ENCODE peak calls at places on chromosomes 2 and 18, in five cellular contexts. One of them, this sample, is unnamed.

GRCh38 chr2:23578964-23579671 is 194.1 kb downstream of the KLHL29 start:
- DNase-seq in mucosa of descending colon: no peak
- DNase-seq in hepatocyte: no peak
- DNase-seq in transverse colon: no peak
- DNase-seq in mesendoderm: no peak
- DNase-seq in this sample: no peak

GRCh38 chr2:228600265-228600664 is 418.8 kb upstream of the SPHKAP start:
- DNase-seq in mucosa of descending colon: no peak
- DNase-seq in hepatocyte: no peak
- DNase-seq in transverse colon: no peak
- DNase-seq in mesendoderm: no peak
- DNase-seq in this sample: peak; percentile 79

GRCh38 chr2:16101196-16101595 is 160.8 kb downstream of the MYCN start:
- DNase-seq in mucosa of descending colon: no peak
- DNase-seq in hepatocyte: no peak
- DNase-seq in transverse colon: no peak
- DNase-seq in mesendoderm: no peak
- DNase-seq in this sample: no peak

GRCh38 chr2:68741805-68742306 is 7.2 kb downstream of the ARHGAP25 start:
- DNase-seq in mucosa of descending colon: no peak
- DNase-seq in hepatocyte: no peak
- DNase-seq in transverse colon: no peak
- DNase-seq in mesendoderm: no peak
- DNase-seq in this sample: no peak

GRCh38 chr2:240635116-240635997 is 10.1 kb downstream of the GPR35 start:
- DNase-seq in mucosa of descending colon: no peak
- DNase-seq in hepatocyte: no peak
- DNase-seq in transverse colon: no peak
- DNase-seq in mesendoderm: no peak
- DNase-seq in this sample: no peak

GRCh38 chr2:236241181-236242056 is 22.8 kb downstream of the ASB18 start:
- DNase-seq in mucosa of descending colon: no peak
- DNase-seq in hepatocyte: no peak
- DNase-seq in transverse colon: no peak
- DNase-seq in mesendoderm: no peak
- DNase-seq in this sample: no peak

GRCh38 chr18:76823574-76823973 is 1.2 kb downstream of the ZNF236 start:
- DNase-seq in mucosa of descending colon: peak; percentile 62
- DNase-seq in hepatocyte: peak; percentile 60
- DNase-seq in transverse colon: peak; percentile 22
- DNase-seq in mesendoderm: peak; percentile 72
- DNase-seq in this sample: peak; percentile 9

GRCh38 chr2:23602113-23602512 is 217.1 kb downstream of the KLHL29 start:
- DNase-seq in mucosa of descending colon: no peak
- DNase-seq in hepatocyte: peak; percentile 63
- DNase-seq in transverse colon: peak; percentile 55
- DNase-seq in mesendoderm: peak; percentile 82
- DNase-seq in this sample: peak; percentile 90

GRCh38 chr2:136025057-136025973 is 39.9 kb upstream of the DARS1 start:
- DNase-seq in mucosa of descending colon: peak; percentile 81
- DNase-seq in hepatocyte: peak; percentile 91
- DNase-seq in transverse colon: peak; percentile 69
- DNase-seq in mesendoderm: peak; percentile 99
- DNase-seq in this sample: peak; percentile 70

GRCh38 chr2:17976871-17977746 is 98.6 kb downstream of the KCNS3 start:
- DNase-seq in mucosa of descending colon: no peak
- DNase-seq in hepatocyte: peak; percentile 14
- DNase-seq in transverse colon: peak; percentile 18
- DNase-seq in mesendoderm: peak; percentile 17
- DNase-seq in this sample: peak; percentile 92

GRCh38 chr2:38000485-38001222 is 75.3 kb downstream of the CYP1B1 start:
- DNase-seq in mucosa of descending colon: no peak
- DNase-seq in hepatocyte: no peak
- DNase-seq in transverse colon: no peak
- DNase-seq in mesendoderm: no peak
- DNase-seq in this sample: no peak

GRCh38 chr18:52367962-52368745 is 28.2 kb downstream of the DCC start:
- DNase-seq in mucosa of descending colon: no peak
- DNase-seq in hepatocyte: no peak
- DNase-seq in transverse colon: no peak
- DNase-seq in mesendoderm: no peak
- DNase-seq in this sample: no peak

GRCh38 chr18:35432565-35433001 is 55.4 kb upstream of the ZNF396 start:
- DNase-seq in mucosa of descending colon: no peak
- DNase-seq in hepatocyte: no peak
- DNase-seq in transverse colon: no peak
- DNase-seq in mesendoderm: no peak
- DNase-seq in this sample: peak; percentile 55

GRCh38 chr18:79928563-79928960 is 22.9 kb downstream of the SLC66A2 start:
- DNase-seq in mucosa of descending colon: peak; percentile 38
- DNase-seq in hepatocyte: no peak
- DNase-seq in transverse colon: peak; percentile 5
- DNase-seq in mesendoderm: no peak
- DNase-seq in this sample: no peak

GRCh38 chr2:217430916-217431576 is 571.2 kb upstream of the TNP1 start:
- DNase-seq in mucosa of descending colon: no peak
- DNase-seq in hepatocyte: no peak
- DNase-seq in transverse colon: no peak
- DNase-seq in mesendoderm: no peak
- DNase-seq in this sample: peak; percentile 54

GRCh38 chr2:67792796-67793195 is 270.0 kb downstream of the C1D start:
- DNase-seq in mucosa of descending colon: no peak
- DNase-seq in hepatocyte: no peak
- DNase-seq in transverse colon: no peak
- DNase-seq in mesendoderm: no peak
- DNase-seq in this sample: no peak

GRCh38 chr2:163670929-163671328 is 64.9 kb downstream of the FIGN start:
- DNase-seq in mucosa of descending colon: no peak
- DNase-seq in hepatocyte: no peak
- DNase-seq in transverse colon: no peak
- DNase-seq in mesendoderm: no peak
- DNase-seq in this sample: no peak

GRCh38 chr2:43105586-43106562 is 120.5 kb downstream of the ZFP36L2 start:
- DNase-seq in mucosa of descending colon: no peak
- DNase-seq in hepatocyte: peak; percentile 60
- DNase-seq in transverse colon: peak; percentile 65
- DNase-seq in mesendoderm: peak; percentile 61
- DNase-seq in this sample: peak; percentile 66

GRCh38 chr18:56034954-56035353 is 447.0 kb upstream of the TCF4 start:
- DNase-seq in mucosa of descending colon: no peak
- DNase-seq in hepatocyte: no peak
- DNase-seq in transverse colon: no peak
- DNase-seq in mesendoderm: no peak
- DNase-seq in this sample: peak; percentile 9

DNA sequence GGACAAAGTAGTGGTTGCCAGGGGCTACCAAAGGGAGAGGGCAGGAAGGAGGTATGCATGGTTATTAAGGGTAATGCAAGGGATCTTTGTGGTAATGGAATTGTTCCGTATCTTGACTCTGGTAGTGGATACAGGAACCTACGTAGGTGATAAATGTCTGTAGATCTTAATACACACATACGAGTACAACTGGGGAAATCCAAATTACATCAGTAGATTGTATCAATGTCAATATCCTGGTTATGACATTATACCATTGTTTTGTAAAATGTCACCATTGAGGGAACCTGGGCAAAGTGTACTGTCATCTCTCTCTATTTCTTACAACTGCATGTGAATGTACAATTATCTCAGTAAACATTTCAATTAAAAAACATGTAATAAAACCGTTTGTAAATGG is 56.2 kb downstream of the ALPK2 start:
- DNase-seq in mucosa of descending colon: no peak
- DNase-seq in hepatocyte: no peak
- DNase-seq in transverse colon: no peak
- DNase-seq in mesendoderm: no peak
- DNase-seq in this sample: no peak
- H3K4me1 ChIP-seq in mucosa of descending colon: no peaks in the 10 kb centered on the region
- H3K4me1 ChIP-seq in hepatocyte: no peaks in the 10 kb centered on the region
- H3K4me1 ChIP-seq in transverse colon: no peaks in the 10 kb centered on the region
- H3K4me1 ChIP-seq in mesendoderm: peaks cover 6% of the 10 kb centered on the region
- H3K4me1 ChIP-seq in this sample: peaks cover 37% of the 10 kb centered on the region

GRCh38 chr2:208183937-208184336 is 5.9 kb downstream of the C2orf80 start:
- DNase-seq in mucosa of descending colon: no peak
- DNase-seq in hepatocyte: no peak
- DNase-seq in transverse colon: no peak
- DNase-seq in mesendoderm: peak; percentile 16
- DNase-seq in this sample: peak; percentile 5

GRCh38 chr2:208186921-208187320 is 2.9 kb downstream of the C2orf80 start:
- DNase-seq in mucosa of descending colon: no peak
- DNase-seq in hepatocyte: no peak
- DNase-seq in transverse colon: no peak
- DNase-seq in mesendoderm: no peak
- DNase-seq in this sample: no peak

GRCh38 chr2:208182835-208183234 is 7.0 kb downstream of the C2orf80 start:
- DNase-seq in mucosa of descending colon: no peak
- DNase-seq in hepatocyte: no peak
- DNase-seq in transverse colon: no peak
- DNase-seq in mesendoderm: no peak
- DNase-seq in this sample: no peak

GRCh38 chr2:208186465-208186864 is 3.4 kb downstream of the C2orf80 start:
- DNase-seq in mucosa of descending colon: no peak
- DNase-seq in hepatocyte: no peak
- DNase-seq in transverse colon: no peak
- DNase-seq in mesendoderm: peak; percentile 26
- DNase-seq in this sample: no peak

DNA sequence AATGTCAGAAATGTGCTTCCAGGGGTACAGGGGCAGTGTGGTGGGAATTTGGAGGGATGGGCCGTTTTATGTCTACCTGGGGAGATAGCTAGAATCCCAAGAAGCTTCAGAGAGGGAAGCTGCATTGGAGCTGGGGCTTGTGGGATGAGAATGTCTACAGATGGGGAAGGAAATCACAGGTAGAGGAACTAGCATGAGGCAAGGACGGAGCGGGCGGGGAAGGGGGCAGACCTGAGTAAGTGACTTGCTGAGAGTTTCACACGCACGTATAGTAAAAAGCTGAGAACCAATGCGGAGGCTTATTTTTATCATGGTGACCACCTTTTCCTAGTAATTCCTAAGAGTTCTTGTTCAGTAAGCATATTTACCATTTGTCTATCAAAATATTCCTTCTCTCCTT is 6.3 kb downstream of the C2orf80 start:
- DNase-seq in mucosa of descending colon: no peak
- DNase-seq in hepatocyte: no peak
- DNase-seq in transverse colon: no peak
- DNase-seq in mesendoderm: peak; percentile 79
- DNase-seq in this sample: no peak
- H3K36me3 ChIP-seq in mucosa of descending colon: no peaks in the 10 kb centered on the region
- H3K36me3 ChIP-seq in hepatocyte: no peaks in the 10 kb centered on the region
- H3K36me3 ChIP-seq in transverse colon: no peaks in the 10 kb centered on the region
- H3K36me3 ChIP-seq in mesendoderm: no peaks in the 10 kb centered on the region
- H3K36me3 ChIP-seq in this sample: no peaks in the 10 kb centered on the region

GRCh38 chr2:196230051-196230450 is 58.7 kb upstream of the STK17B start:
- DNase-seq in mucosa of descending colon: no peak
- DNase-seq in hepatocyte: no peak
- DNase-seq in transverse colon: peak; percentile 42
- DNase-seq in mesendoderm: no peak
- DNase-seq in this sample: no peak
- H3K4me3 ChIP-seq in mucosa of descending colon: no peak overlapping the region
- H3K4me3 ChIP-seq in hepatocyte: no peak overlapping the region
- H3K4me3 ChIP-seq in transverse colon: no peak overlapping the region
- H3K4me3 ChIP-seq in mesendoderm: no peak overlapping the region
- H3K4me3 ChIP-seq in this sample: no peak overlapping the region

DNA sequence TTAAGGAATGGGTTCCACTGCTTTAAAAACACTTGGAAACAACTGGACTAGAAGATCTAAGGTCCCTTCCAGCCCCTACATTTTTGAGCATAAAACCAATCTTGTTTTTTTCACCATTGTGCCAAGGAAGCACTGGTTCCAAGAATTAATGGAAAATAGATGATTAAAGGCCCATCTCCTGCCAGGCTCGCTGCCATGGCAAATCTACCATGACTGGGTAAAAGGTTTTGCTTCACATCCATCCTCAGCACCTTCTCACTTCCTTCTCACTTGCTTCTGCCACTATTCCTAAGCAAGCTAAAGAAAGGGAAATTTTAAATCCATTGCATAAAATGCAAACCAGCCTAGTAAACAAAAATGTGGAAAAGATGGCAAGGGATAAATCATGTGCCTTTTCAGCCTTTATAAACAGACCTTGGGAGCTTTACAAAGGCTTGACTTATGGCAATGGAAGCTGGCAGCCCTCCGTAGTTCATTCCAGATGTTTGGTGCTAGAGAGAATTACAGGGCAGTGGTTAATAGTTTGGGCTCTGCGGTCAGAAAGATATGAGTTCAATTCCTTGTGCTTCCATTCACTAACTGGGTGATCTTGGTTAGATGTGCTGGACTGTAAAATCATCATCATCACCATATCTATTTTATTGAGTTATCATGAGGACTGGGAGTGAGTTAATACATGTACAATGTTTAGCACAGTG is 27.0 kb upstream of the ST3GAL5 start:
- DNase-seq in mucosa of descending colon: no peak
- DNase-seq in hepatocyte: no peak
- DNase-seq in transverse colon: no peak
- DNase-seq in mesendoderm: no peak
- DNase-seq in this sample: peak; percentile 46
- H3K4me1 ChIP-seq in mucosa of descending colon: no peaks in the 10 kb centered on the region
- H3K4me1 ChIP-seq in hepatocyte: peaks cover 2% of the 10 kb centered on the region
- H3K4me1 ChIP-seq in transverse colon: no peaks in the 10 kb centered on the region
- H3K4me1 ChIP-seq in mesendoderm: peaks cover 2% of the 10 kb centered on the region
- H3K4me1 ChIP-seq in this sample: peaks cover 61% of the 10 kb centered on the region

DNA sequence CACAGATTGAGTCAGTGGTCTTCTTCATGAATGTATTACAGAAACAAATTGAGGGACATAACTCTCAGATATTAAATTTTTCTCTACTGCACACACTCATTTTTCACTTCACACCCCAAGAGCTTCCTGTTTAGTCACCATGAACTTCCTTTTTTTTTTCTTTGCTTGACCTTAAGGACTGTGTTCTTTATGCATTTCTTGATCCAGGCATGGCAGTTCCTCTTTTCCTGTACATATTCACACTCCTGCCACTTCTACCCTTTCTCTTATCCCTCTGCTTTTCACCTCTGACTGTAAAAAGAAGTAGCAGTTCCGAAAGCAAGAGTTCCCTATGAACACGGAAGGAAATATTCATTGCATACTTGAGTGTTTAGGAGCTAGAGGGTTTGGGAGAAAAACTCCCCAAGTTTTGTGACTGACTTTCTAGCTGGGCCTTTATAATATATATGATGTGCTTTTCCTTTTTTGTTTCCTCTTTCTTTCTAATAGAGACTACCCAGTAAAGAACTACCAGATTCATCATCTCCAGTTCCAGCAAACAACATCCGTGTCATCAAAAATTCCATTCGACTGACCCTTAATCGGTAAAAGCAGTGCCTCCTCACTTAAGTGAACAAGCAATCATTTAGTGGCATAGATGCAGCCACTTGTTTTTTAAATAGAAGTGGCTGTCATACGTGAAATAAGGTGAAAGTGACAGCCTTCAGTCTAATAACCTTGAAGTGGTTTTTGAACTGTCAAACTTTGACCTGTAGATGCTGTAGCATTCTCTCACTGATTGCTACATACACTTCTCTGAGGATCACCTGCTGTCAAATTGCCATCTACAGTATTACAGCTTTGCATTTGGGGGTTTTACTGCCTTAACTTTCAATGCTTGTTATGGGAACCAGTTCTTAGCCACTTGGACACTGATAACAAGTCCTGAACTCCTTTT is 40.8 kb downstream of the PAPOLG start:
- DNase-seq in mucosa of descending colon: no peak
- DNase-seq in hepatocyte: no peak
- DNase-seq in transverse colon: no peak
- DNase-seq in mesendoderm: no peak
- DNase-seq in this sample: no peak
- H3K36me3 ChIP-seq in mucosa of descending colon: peaks cover 7% of the 10 kb centered on the region
- H3K36me3 ChIP-seq in hepatocyte: no peaks in the 10 kb centered on the region
- H3K36me3 ChIP-seq in transverse colon: peaks cover 57% of the 10 kb centered on the region
- H3K36me3 ChIP-seq in mesendoderm: peaks cover 3% of the 10 kb centered on the region
- H3K36me3 ChIP-seq in this sample: peaks cover 81% of the 10 kb centered on the region

GRCh38 chr2:176291335-176291734 is 22.1 kb downstream of the MTX2 start:
- DNase-seq in mucosa of descending colon: no peak
- DNase-seq in hepatocyte: no peak
- DNase-seq in transverse colon: no peak
- DNase-seq in mesendoderm: no peak
- DNase-seq in this sample: no peak
- H3K4me3 ChIP-seq in mucosa of descending colon: no peak overlapping the region
- H3K4me3 ChIP-seq in hepatocyte: no peak overlapping the region
- H3K4me3 ChIP-seq in transverse colon: no peak overlapping the region
- H3K4me3 ChIP-seq in mesendoderm: no peak overlapping the region
- H3K4me3 ChIP-seq in this sample: no peak overlapping the region

This sample was measured in adipocyte.